ENCODE peak calls at places on chromosome 11, in four cellular contexts. E, N, B and T are unnamed samples.

GRCh38 chr11:60252709-60253108 is 9.8 kb upstream of the MS4A4E start:
- DNase-seq in B (no peak), E (no peak), N (no peak), T (no peak)

GRCh38 chr11:63933459-63933858 is 5.3 kb upstream of the NAA40 start:
- DNase-seq in N (no peak), E (no peak), B (no peak), T (no peak)

GRCh38 chr11:45075952-45076351 is 70.5 kb upstream of the PRDM11 start:
- DNase-seq in B (no peak), E (no peak), N (no peak), T (no peak)

GRCh38 chr11:7555067-7555699 is 41.4 kb downstream of the PPFIBP2 start:
- DNase-seq in N (no peak), B (peak; percentile 40), E (no peak), T (no peak)

GRCh38 chr11:72507050-72507449 is 72.7 kb upstream of the CLPB start:
- DNase-seq in N (no peak), E (no peak), B (no peak), T (no peak)

GRCh38 chr11:30143098-30143705 is 87.6 kb upstream of the FSHB start:
- DNase-seq in B (peak; percentile 44), N (no peak), E (peak; percentile 38), T (peak; percentile 15)

GRCh38 chr11:34652191-34652958 is 31.5 kb downstream of the EHF start:
- DNase-seq in E (no peak), N (no peak), B (no peak), T (peak; percentile 13)

GRCh38 chr11:105181100-105181499 is 41.5 kb upstream of the CARD18 start:
- DNase-seq in N (peak; percentile 52), E (peak; percentile 42), B (peak; percentile 82), T (peak; percentile 76)

GRCh38 chr11:67674442-67674871 is at the start of gene ALDH3B2:
- DNase-seq in B (no peak), N (no peak), E (no peak), T (no peak)

GRCh38 chr11:55707029-55707428 is 45.0 kb downstream of the OR4C6 start:
- DNase-seq in E (peak; percentile 58), B (peak; percentile 17), N (peak; percentile 3), T (peak; percentile 33)

GRCh38 chr11:995752-996420 is 40.6 kb downstream of the MUC6 start:
- DNase-seq in E (no peak), N (no peak), B (peak; percentile 9), T (no peak)

GRCh38 chr11:10625982-10626311 is 57.5 kb upstream of the LYVE1 start:
- DNase-seq in B (no peak), N (no peak), E (no peak), T (no peak)

GRCh38 chr11:116614306-116615210 is 158.2 kb downstream of the BUD13 start:
- DNase-seq in N (no peak), B (no peak), E (no peak), T (no peak)

GRCh38 chr11:16587670-16588069 is 150.8 kb upstream of the C11orf58 start:
- DNase-seq in B (no peak), E (no peak), N (no peak), T (no peak)

GRCh38 chr11:134951305-134951700 is 539.3 kb upstream of the B3GAT1 start:
- DNase-seq in E (no peak), B (peak; percentile 54), N (no peak), T (peak; percentile 78)